ENCODE peak calls at places on chromosome 14, in five cellular contexts. M is WERI-Rb-1, D is AG04450, A is AG10803, P is B cell. E is an unnamed sample.

GRCh38 chr14:39266589-39266870 is 32.8 kb downstream of the MIA2 start:
- DNase-seq in M (no peak), D (no peak), A (no peak), P (no peak), E (no peak)

GRCh38 chr14:36663404-36664321 is 2.0 kb downstream of the PAX9 start:
- DNase-seq in M (no peak), D (no peak), A (peak; percentile 51), P (no peak), E (no peak)

GRCh38 chr14:77058785-77059184 is 30.3 kb upstream of the IRF2BPL start:
- DNase-seq in M (no peak), D (no peak), A (no peak), P (no peak), E (no peak)

GRCh38 chr14:40987481-40987880 is 619.2 kb upstream of the LRFN5 start:
- DNase-seq in M (no peak), D (no peak), A (no peak), P (no peak), E (no peak)

GRCh38 chr14:77033622-77034521 is 5.4 kb upstream of the IRF2BPL start:
- DNase-seq in M (peak; percentile 91), D (peak; percentile 93), A (peak; percentile 81), P (peak; percentile 93), E (peak; percentile 86)

GRCh38 chr14:103172921-103173320 is 49.7 kb downstream of the TNFAIP2 start:
- DNase-seq in M (no peak), D (no peak), A (no peak), P (no peak), E (no peak)

GRCh38 chr14:65412881-65413738 is 580 bp downstream of the FUT8 start:
- DNase-seq in M (peak; percentile 23), D (peak; percentile 34), A (peak; percentile 72), P (no peak), E (peak; percentile 37)

GRCh38 chr14:61476737-61477410 is 155.5 kb downstream of the PRKCH start:
- DNase-seq in M (no peak), D (peak; percentile 96), A (peak; percentile 93), P (peak; percentile 84), E (peak; percentile 88)

GRCh38 chr14:60643443-60644402 is 5.6 kb downstream of the SIX1 start:
- DNase-seq in M (no peak), D (no peak), A (peak; percentile 68), P (no peak), E (no peak)

GRCh38 chr14:63361790-63362189 is 43.1 kb upstream of the GPHB5 start:
- DNase-seq in M (no peak), D (no peak), A (no peak), P (no peak), E (no peak)

GRCh38 chr14:38171197-38171596 is 36.5 kb upstream of the SSTR1 start:
- DNase-seq in M (peak; percentile 29), D (no peak), A (peak; percentile 65), P (no peak), E (no peak)

GRCh38 chr14:101564819-101565698 is 3.8 kb downstream of the DIO3 start:
- DNase-seq in M (no peak), D (no peak), A (no peak), P (no peak), E (no peak)

GRCh38 chr14:68822132-68822651 is 29.3 kb upstream of the ZFP36L1 start:
- DNase-seq in M (no peak), D (no peak), A (no peak), P (peak; percentile 45), E (no peak)

GRCh38 chr14:63895510-63895909 is 42.7 kb downstream of the SYNE2 start:
- DNase-seq in M (no peak), D (no peak), A (no peak), P (no peak), E (no peak)

GRCh38 chr14:55762595-55763232 is 182.7 kb downstream of the KTN1 start:
- DNase-seq in M (no peak), D (no peak), A (no peak), P (no peak), E (no peak)

GRCh38 chr14:86777950-86778602 is 1214.9 kb downstream of the GALC start:
- DNase-seq in M (no peak), D (peak; percentile 37), A (peak; percentile 60), P (no peak), E (no peak)

GRCh38 chr14:30621354-30621953 is 665 bp upstream of the SCFD1 start:
- DNase-seq in M (no peak), D (no peak), A (peak; percentile 38), P (peak; percentile 22), E (no peak)

GRCh38 chr14:39432179-39432618 is at the start of gene FBXO33:
- DNase-seq in M (peak; percentile 96), D (peak; percentile 92), A (peak; percentile 97), P (peak; percentile 98), E (peak; percentile 92)

GRCh38 chr14:55701638-55702037 is 121.6 kb downstream of the KTN1 start:
- DNase-seq in M (no peak), D (no peak), A (peak; percentile 22), P (no peak), E (no peak)

GRCh38 chr14:65184032-65184764 is 81.9 kb upstream of the MAX start:
- DNase-seq in M (no peak), D (no peak), A (no peak), P (no peak), E (no peak)

GRCh38 chr14:42224053-42224888 is 617.6 kb downstream of the LRFN5 start:
- DNase-seq in M (peak; percentile 69), D (peak; percentile 38), A (peak; percentile 54), P (peak; percentile 59), E (peak; percentile 16)

GRCh38 chr14:54901380-54902142 is 1.1 kb downstream of the GCH1 start:
- DNase-seq in M (no peak), D (no peak), A (no peak), P (peak; percentile 20), E (no peak)

GRCh38 chr14:22824711-22825359 is 4.9 kb upstream of the MRPL52 start:
- DNase-seq in M (no peak), D (peak; percentile 87), A (peak; percentile 94), P (no peak), E (no peak)

GRCh38 chr14:59358105-59358504 is 107.1 kb downstream of the GPR135 start:
- DNase-seq in M (no peak), D (no peak), A (peak; percentile 98), P (no peak), E (peak; percentile 83)

GRCh38 chr14:103070971-103071542 is 13.0 kb upstream of the LBHD2 start:
- DNase-seq in M (no peak), D (no peak), A (no peak), P (no peak), E (no peak)

GRCh38 chr14:25436906-25437305 is 387.0 kb upstream of the STXBP6 start:
- DNase-seq in M (no peak), D (no peak), A (no peak), P (no peak), E (no peak)

GRCh38 chr14:25430808-25431207 is 380.9 kb upstream of the STXBP6 start:
- DNase-seq in M (no peak), D (no peak), A (no peak), P (no peak), E (no peak)

GRCh38 chr14:25431211-25432076 is 381.5 kb upstream of the STXBP6 start:
- DNase-seq in M (peak; percentile 13), D (no peak), A (no peak), P (no peak), E (no peak)
- TF ChIP-seq CTCF in M (peak; percentile 52), D (no peak), A (no peak), P (no peak), E (no peak)

GRCh38 chr14:106883218-106883692 is 1356.9 kb downstream of the TMEM121 start:
- DNase-seq in M (peak; percentile 33), D (no peak), A (no peak), P (peak; percentile 61), E (no peak)

GRCh38 chr14:106877527-106877926 is 1351.1 kb downstream of the TMEM121 start:
- DNase-seq in M (no peak), D (no peak), A (no peak), P (no peak), E (no peak)

GRCh38 chr14:106876711-106877110 is 1350.3 kb downstream of the TMEM121 start:
- DNase-seq in M (no peak), D (no peak), A (no peak), P (no peak), E (no peak)

GRCh38 chr14:106875503-106875902 is 1349.1 kb downstream of the TMEM121 start:
- DNase-seq in M (peak; percentile 43), D (no peak), A (no peak), P (peak; percentile 75), E (no peak)

GRCh38 chr14:106879241-106879640 is 1352.9 kb downstream of the TMEM121 start:
- DNase-seq in M (peak; percentile 78), D (no peak), A (no peak), P (peak; percentile 72), E (no peak)
- TF ChIP-seq CTCF in M (peak; percentile 78), D (no peak), A (no peak), P (peak; percentile 44), E (no peak)

GRCh38 chr14:105201156-105201927 is 20.2 kb upstream of the NUDT14 start:
- DNase-seq in M (no peak), D (no peak), A (no peak), P (peak; percentile 49), E (no peak)
- TF ChIP-seq CTCF in M (peak; percentile 39), D (peak; percentile 3), A (no peak), P (no peak), E (no peak)

GRCh38 chr14:33916663-33917565 is 34.0 kb downstream of the EGLN3 start:
- DNase-seq in M (no peak), D (no peak), A (no peak), P (no peak), E (no peak)

GRCh38 chr14:33918256-33918655 is 32.6 kb downstream of the EGLN3 start:
- DNase-seq in M (no peak), D (no peak), A (no peak), P (no peak), E (no peak)

GRCh38 chr14:33915682-33916081 is 35.2 kb downstream of the EGLN3 start:
- DNase-seq in M (no peak), D (no peak), A (no peak), P (no peak), E (no peak)

GRCh38 chr14:33917664-33918063 is 33.2 kb downstream of the EGLN3 start:
- DNase-seq in M (no peak), D (no peak), A (no peak), P (no peak), E (no peak)

GRCh38 chr14:33914676-33915516 is 36.0 kb downstream of the EGLN3 start:
- DNase-seq in M (no peak), D (no peak), A (peak; percentile 48), P (no peak), E (no peak)
- TF ChIP-seq CTCF in M (no peak), D (no peak), A (peak; percentile 6), P (no peak), E (no peak)

GRCh38 chr14:94598816-94599655 is 13.2 kb upstream of the SERPINA3 start:
- DNase-seq in M (no peak), D (peak; percentile 89), A (peak; percentile 95), P (no peak), E (peak; percentile 87)
- TF ChIP-seq CTCF in M (no peak), D (no peak), A (no peak), P (no peak), E (no peak)

GRCh38 chr14:32933623-32933942 is 5.1 kb upstream of the NPAS3 start:
- DNase-seq in M (no peak), D (no peak), A (peak; percentile 51), P (no peak), E (no peak)
- TF ChIP-seq CTCF in M (peak; percentile 2), D (peak; percentile 29), A (peak; percentile 51), P (no peak), E (no peak)

GRCh38 chr14:49861923-49862673 is 9.5 kb upstream of the NEMF start:
- DNase-seq in M (peak; percentile 75), D (peak; percentile 84), A (peak; percentile 84), P (peak; percentile 92), E (peak; percentile 74)
- TF ChIP-seq CTCF in M (peak; percentile 100), D (peak; percentile 100), A (peak; percentile 100), P (peak; percentile 100), E (no peak)